ENCODE peak calls at places on chromosomes 6 and 20, in four cellular contexts. J is A549, D is endothelial cell of umbilical vein, X is IMR-90. G is an unnamed sample.

GRCh38 chr6:4358414-4359107 is 223.2 kb upstream of the ECI2 start:
- DNase-seq in J (peak), D (peak), X (peak), G (peak)

GRCh38 chr20:64080013-64080812 is at the start of gene OPRL1:
- DNase-seq in D (peak), X (no peak), J (no peak), G (no peak)

GRCh38 chr6:7730852-7731251 is 5.0 kb downstream of the BMP6 start:
- DNase-seq in X (peak), J (peak), D (peak), G (peak)

GRCh38 chr6:110529355-110529754 is 52.9 kb upstream of the SLC22A16 start:
- DNase-seq in D (peak), X (peak), J (no peak), G (no peak)

GRCh38 chr6:170088349-170088951 is 202.4 kb downstream of the DLL1 start:
- DNase-seq in X (no peak), J (no peak), D (no peak), G (no peak)

GRCh38 chr6:154894903-154895302 is 100.2 kb upstream of the TIAM2 start:
- DNase-seq in J (no peak), X (no peak), D (no peak), G (no peak)

GRCh38 chr6:165034271-165034741 is 275.1 kb downstream of the C6orf118 start:
- DNase-seq in J (no peak), X (no peak), D (no peak), G (no peak)

GRCh38 chr6:150898390-150899170 is 33.1 kb downstream of the MTHFD1L start:
- DNase-seq in D (no peak), X (peak), J (no peak), G (no peak)

GRCh38 chr6:137923866-137924616 is 57.0 kb downstream of the TNFAIP3 start:
- DNase-seq in J (no peak), D (no peak), X (no peak), G (no peak)

GRCh38 chr6:22108199-22108598 is 188.6 kb downstream of the PRL start:
- DNase-seq in J (no peak), X (no peak), D (no peak), G (no peak)

GRCh38 chr6:112367655-112368054 is 20.5 kb downstream of the RFPL4B start:
- DNase-seq in X (no peak), J (no peak), D (no peak), G (no peak)

GRCh38 chr6:74091794-74092157 is 395.8 kb downstream of the CD109 start:
- DNase-seq in X (no peak), J (no peak), D (no peak), G (no peak)

GRCh38 chr6:110950443-110950842 is 8.1 kb upstream of the GTF3C6 start:
- DNase-seq in J (no peak), D (no peak), X (no peak), G (no peak)

GRCh38 chr6:24188571-24188970 is 62.6 kb downstream of the NRSN1 start:
- DNase-seq in X (no peak), J (no peak), D (no peak), G (no peak)

GRCh38 chr6:4853782-4854511 is 77.7 kb downstream of the CDYL start:
- DNase-seq in J (peak), D (no peak), X (peak), G (no peak)

GRCh38 chr20:46126440-46127056 is 8.4 kb downstream of the CD40 start:
- DNase-seq in X (no peak), D (no peak), J (no peak), G (no peak)

GRCh38 chr6:130369821-130370220 is 4.0 kb downstream of the TMEM200A start:
- DNase-seq in D (no peak), J (no peak), X (no peak), G (no peak)

GRCh38 chr6:111973897-111974639 is 79.8 kb upstream of the CCN6 start:
- DNase-seq in D (no peak), X (peak), J (no peak), G (no peak)

GRCh38 chr20:17651761-17652388 is 30.2 kb downstream of the RRBP1 start:
- DNase-seq in D (no peak), J (no peak), X (no peak), G (no peak)
- TF ChIP-seq CTCF in D (no peak), J (no peak), X (no peak), G (no peak)

GRCh38 chr20:17856024-17856564 is 112.5 kb downstream of the SNX5 start:
- DNase-seq in D (no peak), J (no peak), X (peak), G (no peak)
- TF ChIP-seq CTCF in D (no peak), J (no peak), X (no peak), G (no peak)

DNA sequence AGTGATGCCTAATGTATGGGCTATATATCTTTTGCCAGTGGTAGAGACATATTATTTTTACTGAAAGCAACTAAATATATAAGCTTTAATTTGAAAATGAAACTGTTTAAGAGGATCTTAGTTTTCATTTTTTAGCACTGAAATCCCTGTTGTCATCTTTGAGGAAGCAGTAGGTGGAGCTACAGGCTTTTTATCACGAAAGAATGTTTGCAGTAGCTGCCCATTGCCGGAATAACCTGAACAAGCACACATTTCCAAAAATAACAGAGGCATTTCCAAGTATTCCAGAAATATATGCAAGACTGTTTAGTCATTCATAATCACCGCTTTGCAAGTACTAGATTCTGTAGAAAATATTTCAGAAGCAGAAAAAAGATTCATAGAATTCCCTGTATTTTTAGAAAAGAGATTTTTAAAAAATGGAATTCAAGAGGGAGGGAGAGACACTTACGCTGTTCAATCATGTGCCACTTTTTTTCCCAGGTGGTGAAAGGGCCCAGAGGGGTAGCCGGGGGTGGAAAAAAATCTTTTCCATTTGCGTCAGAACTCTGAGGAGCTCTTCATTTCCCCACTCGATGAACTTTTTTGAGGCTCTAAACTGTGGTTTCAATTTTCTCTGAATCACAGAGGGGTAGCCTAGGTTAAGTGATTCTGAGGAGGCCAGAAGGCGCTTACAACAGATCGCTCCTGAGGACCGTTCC is 142.5 kb upstream of the FERMT1 start:
- DNase-seq in D (peak), X (peak), J (peak), G (peak)
- TF ChIP-seq CTCF in D (peak), X (peak), J (peak), G (peak)

DNA sequence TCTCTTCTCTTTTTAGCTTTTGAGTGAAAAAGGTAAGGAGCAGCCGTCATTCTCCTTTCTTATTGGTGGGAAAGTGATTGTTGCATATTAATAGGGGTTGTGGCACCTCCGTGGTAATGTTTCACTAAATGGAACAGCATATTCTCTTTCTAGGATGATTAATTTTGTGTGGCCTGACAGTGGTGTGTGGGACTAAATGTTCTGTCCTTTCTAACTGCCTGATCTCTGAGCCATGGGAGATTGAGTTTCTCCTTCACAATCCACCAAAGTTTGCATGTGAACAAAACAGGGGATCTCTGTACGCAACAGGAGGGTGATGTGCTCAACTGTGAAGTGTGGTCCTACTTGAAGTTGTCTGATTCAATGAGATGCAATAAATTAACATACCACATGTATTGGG is 19.4 kb downstream of the BCAS1 start:
- DNase-seq in D (no peak), X (no peak), J (no peak), G (no peak)
- TF ChIP-seq CTCF in D (no peak), X (no peak), J (no peak), G (no peak)

DNA sequence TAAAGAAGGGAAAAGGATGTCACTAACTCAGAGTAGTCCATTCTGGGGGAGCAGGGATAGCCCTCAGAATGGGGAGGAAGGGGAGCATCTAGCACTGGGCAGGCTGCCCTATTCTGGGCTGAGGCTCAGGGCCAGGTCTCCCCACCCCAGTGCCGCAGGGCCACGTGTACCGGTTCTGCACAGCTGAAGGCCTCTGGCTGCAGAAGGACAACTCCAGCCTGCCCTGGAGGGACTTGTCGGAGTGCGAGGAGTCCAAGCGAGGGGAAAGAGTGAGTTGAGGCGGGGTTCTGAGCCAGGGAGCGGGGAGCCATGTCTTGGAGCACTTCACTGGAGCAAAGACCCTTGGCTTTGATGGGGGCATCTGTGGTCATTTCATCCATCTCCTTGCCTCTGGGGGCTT is 17.0 kb downstream of the GLP1R start:
- DNase-seq in X (no peak), J (no peak), D (no peak), G (no peak)
- TF ChIP-seq CTCF in X (no peak), J (no peak), D (no peak), G (no peak)

GRCh38 chr6:2396856-2397640 is 151.6 kb upstream of the GMDS start:
- DNase-seq in D (no peak), X (peak), J (no peak), G (peak)

DNA sequence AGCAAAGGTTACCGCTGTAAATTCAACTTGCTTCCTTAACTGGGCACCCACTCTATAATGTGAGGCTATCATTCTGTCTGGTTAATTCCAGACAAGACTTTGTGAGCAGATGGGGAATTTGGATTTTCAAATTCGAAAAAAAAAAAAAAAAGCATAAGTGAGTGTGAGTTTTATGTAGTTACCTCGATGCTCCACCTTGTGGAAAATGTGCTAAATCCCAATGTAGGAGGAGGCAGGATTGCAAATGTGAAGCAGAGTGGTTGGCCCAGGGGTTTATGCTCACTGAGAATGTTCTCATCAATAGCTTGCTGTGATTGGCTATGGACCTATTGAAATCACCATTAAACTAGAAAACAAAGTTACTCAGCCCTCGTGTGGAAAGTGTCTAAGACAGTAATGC is 150.9 kb upstream of the GMDS start:
- DNase-seq in X (no peak), D (no peak), J (no peak), G (no peak)
- TF ChIP-seq CTCF in X (peak), D (no peak), J (no peak), G (no peak)

GRCh38 chr20:31548823-31549512 is 34.7 kb downstream of the HM13 start:
- DNase-seq in D (no peak), J (no peak), X (no peak), G (no peak)

GRCh38 chr20:31549513-31549880 is 35.3 kb downstream of the HM13 start:
- DNase-seq in X (no peak), D (no peak), J (no peak), G (no peak)

GRCh38 chr20:31544600-31544999 is 30.4 kb downstream of the HM13 start:
- DNase-seq in J (no peak), X (no peak), D (no peak), G (no peak)

GRCh38 chr20:31547720-31548298 is 33.6 kb downstream of the HM13 start:
- DNase-seq in J (no peak), X (no peak), D (peak), G (no peak)

GRCh38 chr20:31547017-31547675 is 32.9 kb downstream of the HM13 start:
- DNase-seq in D (peak), X (peak), J (no peak), G (peak)
- TF ChIP-seq CTCF in D (no peak), X (no peak), J (no peak), G (no peak)

GRCh38 chr6:38943964-38944363 is 104.6 kb upstream of the GLP1R start:
- DNase-seq in X (no peak), D (no peak), J (no peak), G (no peak)
- TF ChIP-seq CTCF in X (no peak), D (no peak), J (no peak), G (no peak)

DNA sequence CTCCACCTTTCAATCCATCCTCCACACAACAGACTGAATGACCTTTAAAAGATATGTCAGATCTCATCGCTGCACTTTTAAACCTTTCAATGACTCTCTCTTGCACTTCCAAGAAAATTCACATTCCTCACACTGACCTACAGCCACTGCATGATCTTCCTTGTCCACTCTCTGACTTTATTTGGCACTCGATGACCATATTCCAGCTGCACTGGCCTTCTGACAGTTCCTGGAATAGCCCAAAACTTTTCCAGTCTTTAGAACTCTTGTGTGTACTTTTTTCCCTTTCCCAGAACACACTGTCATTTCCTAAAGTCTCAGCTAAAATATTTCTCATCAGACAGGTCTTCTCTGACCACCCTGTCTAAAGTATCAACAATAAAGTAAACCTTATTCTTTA is 174.6 kb downstream of the ADGRG6 start:
- DNase-seq in D (no peak), X (no peak), J (no peak), G (no peak)
- TF ChIP-seq CTCF in D (no peak), X (no peak), J (no peak), G (no peak)